ENCODE peak calls at places on chromosomes 7 and 10, in eight cellular contexts. P, A, W, T, U, Z, C and H are unnamed samples.

GRCh38 chr7:35398518-35398917 is 144.6 kb upstream of the TBX20 start:
- DNase-seq in P (no peak), A (no peak), W (no peak), T (no peak), U (no peak), Z (no peak), C (no peak), H (no peak)

GRCh38 chr7:149455175-149455950 is 5.5 kb downstream of the ZNF777 start:
- DNase-seq in P (no peak), A (no peak), W (no peak), T (no peak), U (no peak), Z (peak; percentile 80), C (no peak), H (no peak)

GRCh38 chr7:82700739-82701138 is 257.2 kb upstream of the CACNA2D1 start:
- DNase-seq in P (no peak), A (no peak), W (no peak), T (no peak), U (no peak), Z (no peak), C (peak; percentile 16), H (no peak)

GRCh38 chr7:18778594-18778993 is 283.0 kb downstream of the HDAC9 start:
- DNase-seq in P (peak; percentile 94), A (no peak), W (no peak), T (no peak), U (no peak), Z (no peak), C (no peak), H (no peak)

GRCh38 chr7:112997831-112998230 is 88.8 kb downstream of the GPR85 start:
- DNase-seq in P (no peak), A (no peak), W (no peak), T (no peak), U (no peak), Z (no peak), C (no peak), H (no peak)

GRCh38 chr7:12719141-12719919 is 31.9 kb downstream of the ARL4A start:
- DNase-seq in P (peak; percentile 85), A (peak; percentile 23), W (no peak), T (peak; percentile 38), U (no peak), Z (no peak), C (no peak), H (no peak)

GRCh38 chr7:91869661-91870060 is 10.8 kb downstream of the MTERF1 start:
- DNase-seq in P (no peak), A (no peak), W (no peak), T (no peak), U (no peak), Z (no peak), C (no peak), H (no peak)

GRCh38 chr7:144656960-144657359 is 178.9 kb downstream of the TPK1 start:
- DNase-seq in P (no peak), A (no peak), W (no peak), T (no peak), U (no peak), Z (no peak), C (peak; percentile 76), H (no peak)

GRCh38 chr7:50595538-50596102 is 30.4 kb upstream of the DDC start:
- DNase-seq in P (peak; percentile 46), A (peak; percentile 54), W (no peak), T (no peak), U (no peak), Z (no peak), C (peak; percentile 60), H (no peak)

GRCh38 chr7:50603288-50603687 is 38.1 kb upstream of the DDC start:
- DNase-seq in P (no peak), A (no peak), W (no peak), T (no peak), U (peak; percentile 13), Z (no peak), C (no peak), H (no peak)

GRCh38 chr7:50596484-50596883 is 31.3 kb upstream of the DDC start:
- DNase-seq in P (no peak), A (no peak), W (no peak), T (no peak), U (no peak), Z (no peak), C (no peak), H (no peak)

GRCh38 chr7:50598455-50599343 is 33.5 kb upstream of the DDC start:
- DNase-seq in P (no peak), A (no peak), W (no peak), T (no peak), U (no peak), Z (no peak), C (no peak), H (no peak)

GRCh38 chr7:50599385-50599784 is 34.2 kb upstream of the DDC start:
- DNase-seq in P (no peak), A (no peak), W (no peak), T (no peak), U (peak; percentile 4), Z (no peak), C (no peak), H (no peak)
- TF ChIP-seq CTCF in P (no peak), A (no peak), W (no peak), T (no peak), U (no peak), Z (no peak), C (no peak), H (no peak)

GRCh38 chr7:30028749-30029635 is 780 bp downstream of the PLEKHA8 start:
- DNase-seq in P (peak; percentile 28), A (no peak), W (no peak), T (no peak), U (peak; percentile 59), Z (no peak), C (peak; percentile 49), H (peak; percentile 59)
- TF ChIP-seq CTCF in P (no peak), A (no peak), W (no peak), T (peak; percentile 18), U (no peak), Z (no peak), C (no peak), H (peak; percentile 7)

GRCh38 chr10:26860026-26860541 is 674 bp downstream of the ABI1 start:
- DNase-seq in P (peak; percentile 84), A (peak; percentile 58), W (no peak), T (no peak), U (peak; percentile 66), Z (peak; percentile 95), C (peak; percentile 38), H (peak; percentile 76)

GRCh38 chr10:26859241-26860025 is 1.3 kb downstream of the ABI1 start:
- DNase-seq in P (peak; percentile 22), A (no peak), W (no peak), T (no peak), U (no peak), Z (no peak), C (no peak), H (no peak)

GRCh38 chr10:26858707-26859034 is 2.1 kb downstream of the ABI1 start:
- DNase-seq in P (no peak), A (no peak), W (no peak), T (no peak), U (no peak), Z (no peak), C (peak; percentile 9), H (no peak)

GRCh38 chr10:26861326-26861998 is 704 bp upstream of the ABI1 start:
- DNase-seq in P (no peak), A (no peak), W (no peak), T (no peak), U (no peak), Z (no peak), C (no peak), H (no peak)

DNA sequence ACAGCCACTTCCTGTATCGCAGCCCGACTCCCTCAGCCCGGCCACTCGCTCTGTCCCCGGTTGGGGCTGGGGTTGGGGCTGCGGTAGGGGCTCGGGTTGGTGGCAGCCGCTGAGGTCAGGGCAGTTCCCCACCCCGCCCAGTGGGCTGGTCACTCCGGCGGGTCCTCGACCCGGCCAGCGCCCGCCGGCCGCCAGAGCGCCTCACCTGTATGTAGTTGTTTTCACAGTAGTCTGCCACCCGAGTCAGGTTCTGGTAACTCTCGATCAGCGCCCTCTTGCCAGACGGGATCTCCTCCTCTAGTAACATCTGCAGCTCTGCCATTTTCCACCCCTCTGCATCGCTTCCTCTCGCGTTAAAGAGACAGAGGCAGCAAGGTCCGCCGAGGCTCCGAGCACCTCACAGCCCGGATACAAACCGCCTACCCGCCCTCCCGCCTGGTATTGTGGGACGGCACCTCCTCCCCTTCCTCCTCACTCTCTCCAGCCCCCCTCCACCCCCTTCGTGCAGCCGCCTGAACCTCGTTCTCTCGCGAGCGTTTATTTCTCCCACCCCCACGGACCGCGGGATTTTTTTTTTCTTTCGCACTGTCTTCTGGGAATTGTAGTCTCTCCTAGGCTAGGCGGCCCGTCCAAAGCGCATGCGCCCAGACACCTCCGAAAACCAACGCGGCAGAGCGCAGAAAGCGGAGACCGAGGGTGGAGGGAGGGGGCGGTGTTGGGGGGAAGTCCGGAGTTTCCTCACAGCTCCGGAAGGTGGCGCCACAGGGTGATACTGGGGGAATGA is at the start of gene ABI1:
- DNase-seq in P (peak; percentile 99), A (peak; percentile 97), W (peak; percentile 87), T (peak; percentile 91), U (peak; percentile 99), Z (peak; percentile 99), C (peak; percentile 99), H (peak; percentile 98)
- TF ChIP-seq CTCF in P (peak; percentile 79), A (peak; percentile 73), W (peak; percentile 33), T (peak; percentile 90), U (no peak), Z (no peak), C (peak; percentile 50), H (peak; percentile 88)

GRCh38 chr10:129758180-129758579 is 205.9 kb downstream of the EBF3 start:
- DNase-seq in P (no peak), A (peak; percentile 2), W (no peak), T (no peak), U (no peak), Z (peak; percentile 68), C (no peak), H (peak; percentile 22)

GRCh38 chr10:129758591-129759021 is 205.5 kb downstream of the EBF3 start:
- DNase-seq in P (no peak), A (peak; percentile 9), W (no peak), T (no peak), U (no peak), Z (peak; percentile 58), C (no peak), H (peak; percentile 39)

GRCh38 chr10:129756912-129757861 is 206.9 kb downstream of the EBF3 start:
- DNase-seq in P (no peak), A (peak; percentile 15), W (no peak), T (no peak), U (peak; percentile 20), Z (peak; percentile 74), C (no peak), H (peak; percentile 36)

GRCh38 chr10:129755075-129756020 is 208.7 kb downstream of the EBF3 start:
- DNase-seq in P (no peak), A (no peak), W (peak; percentile 7), T (no peak), U (no peak), Z (peak; percentile 61), C (no peak), H (peak; percentile 23)

DNA sequence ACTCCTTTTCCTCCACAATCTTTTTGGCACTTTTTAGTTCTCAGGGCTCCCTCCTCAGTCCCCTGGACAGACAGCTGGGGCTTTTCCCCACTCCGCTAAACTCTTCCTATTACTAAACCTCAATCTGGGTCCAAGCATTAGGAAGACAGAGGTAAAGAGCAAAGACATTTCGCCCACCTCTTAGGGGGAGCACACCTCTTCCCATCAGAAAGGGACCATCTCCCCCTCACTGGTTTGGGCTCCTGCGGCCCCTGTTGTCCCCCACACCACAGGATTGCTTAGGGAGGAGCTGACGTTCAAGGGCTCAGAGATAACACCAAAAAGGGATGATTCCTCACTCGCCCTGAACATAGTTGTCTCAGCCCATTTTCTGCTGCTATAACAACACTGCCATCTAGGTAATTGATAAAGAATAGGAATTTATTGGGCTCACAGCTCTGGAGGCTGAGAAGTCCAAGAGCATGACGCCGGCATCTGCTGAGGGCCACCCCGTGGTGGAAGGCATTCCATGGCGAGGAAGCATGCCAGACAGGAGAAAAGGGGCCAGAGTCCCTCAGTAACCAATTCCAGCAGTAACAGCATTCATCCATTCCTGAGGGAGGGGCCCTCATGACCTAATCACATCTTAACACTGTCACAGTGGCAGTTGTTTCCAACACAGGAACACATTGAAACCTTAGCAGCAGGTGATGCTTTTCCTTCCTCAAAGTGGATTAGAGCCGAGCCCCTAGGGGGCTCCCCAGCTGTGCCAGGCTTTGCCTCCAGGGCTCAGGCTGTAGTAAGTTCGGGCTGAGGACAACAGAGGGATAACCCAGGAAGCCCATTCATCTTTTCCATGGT is 209.6 kb downstream of the EBF3 start:
- DNase-seq in P (no peak), A (no peak), W (no peak), T (no peak), U (no peak), Z (no peak), C (no peak), H (no peak)
- TF ChIP-seq CTCF in P (no peak), A (no peak), W (no peak), T (no peak), U (no peak), Z (no peak), C (no peak), H (no peak)